ENCODE peak calls at places on chromosomes 4 and X, in four cellular contexts. J is A549, I is brain microvascular endothelial cell, M is neural crest cell. N is an unnamed sample.

GRCh38 chr4:170089274-170089742 is 448 bp downstream of the AADAT start:
- DNase-seq in J (peak), I (peak), M (peak), N (no peak)

GRCh38 chrX:148536961-148537360 is 36.5 kb downstream of the AFF2 start:
- DNase-seq in J (no peak), I (no peak), M (no peak), N (no peak)

GRCh38 chr4:146368209-146368608 is 153.5 kb downstream of the SLC10A7 start:
- DNase-seq in J (no peak), I (no peak), M (no peak), N (no peak)

GRCh38 chr4:87092389-87093141 is 127.9 kb downstream of the KLHL8 start:
- DNase-seq in J (peak), I (peak), M (no peak), N (no peak)

GRCh38 chr4:180542445-180543100 is 1700.6 kb upstream of the TENM3 start:
- DNase-seq in J (no peak), I (peak), M (no peak), N (no peak)

GRCh38 chrX:132818638-132819037 is 139.8 kb downstream of the HS6ST2 start:
- DNase-seq in J (no peak), I (no peak), M (no peak), N (no peak)

GRCh38 chr4:157217708-157218107 is 2.8 kb upstream of the GRIA2 start:
- DNase-seq in J (no peak), I (no peak), M (no peak), N (no peak)

GRCh38 chr4:88775026-88775425 is 77.4 kb upstream of the NAP1L5 start:
- DNase-seq in J (no peak), I (no peak), M (no peak), N (no peak)

GRCh38 chr4:108611360-108611759 is 9.0 kb upstream of the RPL34 start:
- DNase-seq in J (no peak), I (no peak), M (no peak), N (no peak)
- TF ChIP-seq CTCF in J (no peak), I (peak), M (peak), N (no peak)

GRCh38 chrX:94058728-94059382 is 384.8 kb downstream of the FAM133A start:
- DNase-seq in J (no peak), I (peak), M (peak), N (no peak)
- TF ChIP-seq CTCF in J (peak), I (peak), M (peak), N (no peak)

GRCh38 chr4:167290684-167291083 is 56.4 kb upstream of the SPOCK3 start:
- DNase-seq in J (no peak), I (no peak), M (no peak), N (no peak)
- TF ChIP-seq CTCF in J (peak), I (peak), M (peak), N (no peak)

GRCh38 chrX:2708016-2708415 is 16.9 kb downstream of the CD99 start:
- DNase-seq in J (no peak), I (no peak), M (no peak), N (no peak)
- TF ChIP-seq CTCF in J (no peak), I (peak), M (peak), N (no peak)

N was measured in activated B cell treated with CpG ODN at 0.5 μM for 24 hours.